ENCODE peak calls at places on chromosomes 16 and 17, in five cellular contexts. Y, B, X, F and L are unnamed samples.

GRCh38 chr16:10744370-10745030 is 858 bp downstream of the NUBP1 start:
- DNase-seq in Y (no peak), B (no peak), X (peak), F (peak), L (peak)

GRCh38 chr16:88800277-88800592 is 3.4 kb upstream of the CDT1 start:
- DNase-seq in Y (no peak), B (no peak), X (no peak), F (no peak), L (no peak)

GRCh38 chr17:21573961-21574610 is 118.2 kb upstream of the KCNJ18 start:
- DNase-seq in Y (peak), B (no peak), X (peak), F (peak), L (peak)

GRCh38 chr16:88763502-88764053 is 21.4 kb downstream of the PIEZO1 start:
- DNase-seq in Y (peak), B (peak), X (no peak), F (no peak), L (no peak)

GRCh38 chr17:62882878-62883277 is 74.8 kb upstream of the MARCHF10 start:
- DNase-seq in Y (no peak), B (no peak), X (peak), F (no peak), L (peak)

GRCh38 chr17:37493249-37494027 is 3.7 kb downstream of the DUSP14 start:
- DNase-seq in Y (no peak), B (no peak), X (peak), F (peak), L (peak)

GRCh38 chr17:35132099-35132498 is 10.0 kb downstream of the NLE1 start:
- DNase-seq in Y (no peak), B (no peak), X (no peak), F (no peak), L (no peak)

GRCh38 chr17:74953129-74953687 is 17.5 kb downstream of the OTOP3 start:
- DNase-seq in Y (no peak), B (no peak), X (no peak), F (no peak), L (no peak)

GRCh38 chr16:35795361-35796029 is 2336.1 kb downstream of the TP53TG3F start:
- DNase-seq in Y (no peak), B (no peak), X (no peak), F (no peak), L (no peak)

GRCh38 chr16:379183-379960 is 2.4 kb downstream of the PGAP6 start:
- DNase-seq in Y (peak), B (no peak), X (no peak), F (no peak), L (no peak)

GRCh38 chr16:17303101-17303500 is 167.7 kb downstream of the XYLT1 start:
- DNase-seq in Y (no peak), B (no peak), X (no peak), F (no peak), L (no peak)

GRCh38 chr17:62876063-62876462 is 67.9 kb upstream of the MARCHF10 start:
- DNase-seq in Y (no peak), B (no peak), X (peak), F (no peak), L (peak)

GRCh38 chr17:28405632-28406477 is at the start of gene SLC46A1:
- DNase-seq in Y (peak), B (peak), X (no peak), F (peak), L (peak)

GRCh38 chr16:2469399-2470233 is 1.5 kb upstream of the NTN3 start:
- DNase-seq in Y (no peak), B (no peak), X (no peak), F (no peak), L (no peak)
- H3K4me3 ChIP-seq in Y (no peak), B (no peak), X (no peak), F (no peak), L (no peak)

GRCh38 chr17:45120558-45120957 is 11.8 kb downstream of the PLCD3 start:
- DNase-seq in Y (no peak), B (no peak), X (no peak), F (no peak), L (no peak)
- TF ChIP-seq CTCF in Y (no peak), B (no peak), X (no peak), F (no peak), L (no peak)

DNA sequence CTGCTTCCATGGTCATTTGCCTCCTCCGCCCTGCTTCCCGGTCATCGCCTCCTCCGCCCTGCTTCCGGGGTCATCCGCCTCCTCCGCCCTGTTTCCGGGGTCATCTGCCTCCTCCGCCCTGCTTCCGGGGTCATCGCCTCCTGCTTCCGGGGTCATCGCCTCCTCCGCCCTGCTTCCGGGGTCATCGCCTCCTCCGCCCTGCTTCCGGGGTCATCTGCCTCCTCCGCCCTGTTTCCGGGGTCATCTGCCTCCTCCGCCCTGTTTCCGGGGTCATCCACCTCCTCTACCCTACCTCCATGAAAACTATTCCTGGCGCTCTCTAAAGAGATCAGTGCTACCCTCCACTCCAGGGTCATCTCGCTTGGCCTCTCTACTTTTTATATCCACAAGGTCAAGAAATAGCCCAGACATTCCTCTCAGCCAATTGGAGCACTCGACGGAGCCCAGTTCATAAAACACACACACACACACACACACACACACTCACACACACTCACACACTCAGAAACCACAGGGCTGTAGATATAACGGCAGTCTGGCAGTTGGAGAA is 44.8 kb downstream of the TRARG1 start:
- DNase-seq in Y (no peak), B (no peak), X (no peak), F (no peak), L (no peak)
- H3K4me3 ChIP-seq in Y (no peak), B (no peak), X (no peak), F (no peak), L (no peak)

DNA sequence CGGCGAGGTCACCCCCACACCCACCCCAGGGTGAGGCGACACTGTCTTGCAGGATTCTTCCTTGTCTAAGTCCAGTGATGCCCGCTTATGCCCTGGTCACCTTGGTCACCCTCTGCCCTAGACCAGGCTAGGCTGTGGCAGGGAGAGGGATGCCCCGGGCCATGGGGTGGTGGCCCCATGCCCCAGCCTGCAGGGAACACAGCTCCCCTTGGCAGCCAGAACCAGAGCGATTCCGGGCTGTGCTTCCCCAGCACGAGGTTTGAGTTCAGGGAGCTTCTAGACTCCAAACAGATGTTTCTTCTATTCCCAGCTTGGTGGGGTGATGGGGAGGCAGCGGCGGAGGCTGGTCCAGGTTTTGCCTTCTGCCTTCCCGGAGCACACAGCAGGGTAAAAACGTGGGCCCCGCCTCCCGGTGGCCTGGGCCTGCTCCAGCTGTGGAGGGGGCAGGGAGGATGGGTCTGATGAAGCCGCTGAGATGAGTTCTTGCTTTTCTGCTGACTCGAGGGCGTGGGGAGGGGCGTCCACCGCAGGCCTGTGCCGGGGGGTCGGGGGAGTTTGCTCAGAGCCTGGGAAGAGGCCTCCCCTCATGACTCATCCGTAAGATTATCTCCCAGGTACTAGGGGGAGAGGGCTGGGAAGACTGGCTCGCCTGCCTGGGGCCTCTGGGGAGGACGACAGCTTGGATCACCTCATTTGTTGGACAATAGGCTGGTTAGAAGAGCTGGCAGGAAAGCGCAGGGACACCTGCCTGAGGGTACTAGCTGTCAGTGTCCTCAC is 15.4 kb downstream of the SMTNL2 start:
- DNase-seq in Y (no peak), B (peak), X (peak), F (peak), L (no peak)
- TF ChIP-seq CTCF in Y (no peak), B (no peak), X (no peak), F (no peak), L (no peak)

DNA sequence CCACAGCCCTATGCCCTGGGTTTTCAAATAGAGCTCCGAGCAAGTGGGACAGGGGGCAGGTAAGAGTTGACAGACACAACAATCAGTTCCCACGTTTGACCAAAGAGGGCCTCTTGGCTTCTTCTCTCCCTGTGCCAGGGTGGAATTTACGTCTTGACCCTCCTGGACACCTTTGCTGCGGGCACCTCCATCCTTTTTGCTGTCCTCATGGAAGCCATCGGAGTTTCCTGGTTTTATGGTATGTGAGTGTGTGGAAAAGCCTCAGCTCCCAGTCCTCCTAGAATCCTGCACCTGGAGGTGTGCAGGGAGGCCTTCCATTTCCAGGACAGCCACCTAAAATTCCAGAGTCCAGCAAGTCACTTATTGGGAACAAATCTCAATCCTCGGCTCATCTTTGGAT is 42.5 kb downstream of the SLC6A2 start:
- DNase-seq in Y (no peak), B (no peak), X (no peak), F (no peak), L (no peak)
- H3K4me3 ChIP-seq in Y (no peak), B (no peak), X (no peak), F (no peak), L (no peak)

GRCh38 chr16:85564277-85565051 is 48.7 kb upstream of the GSE1 start:
- DNase-seq in Y (no peak), B (peak), X (no peak), F (no peak), L (no peak)
- TF ChIP-seq CTCF in Y (peak), B (peak), X (peak), F (peak), L (peak)

DNA sequence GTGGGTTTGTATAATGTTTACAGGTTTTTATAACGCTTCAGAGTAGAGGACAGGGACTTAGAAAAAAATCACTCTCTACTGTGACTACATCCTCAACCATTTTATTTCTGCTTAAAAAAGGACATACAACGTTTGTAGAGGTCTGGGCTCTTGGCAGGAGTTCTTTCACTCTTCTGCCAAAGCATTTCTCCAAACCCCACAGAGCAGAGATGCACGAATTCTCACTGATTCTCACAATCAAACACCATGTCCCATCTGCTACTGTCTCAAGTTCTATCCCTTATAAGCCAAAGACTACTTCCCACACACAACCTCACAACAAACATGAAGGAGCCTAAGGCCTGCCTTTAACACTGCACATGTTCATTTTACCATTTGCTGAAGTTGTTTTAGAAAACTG is 7.0 kb upstream of the ANKFY1 start:
- DNase-seq in Y (no peak), B (no peak), X (no peak), F (no peak), L (no peak)
- H3K4me3 ChIP-seq in Y (no peak), B (no peak), X (no peak), F (no peak), L (no peak)